ENCODE peak calls at places on chromosomes 13 and 19, in nine cellular contexts. One of them, this sample, is unnamed.

GRCh38 chr19:10420444-10421239 is at the start of gene PDE4A:
- DNase-seq in fibroblast of mammary gland: no peak
- DNase-seq in kidney epithelial cell: no peak
- DNase-seq in lower lobe of right lung: no peak
- DNase-seq in tibial artery: no peak
- DNase-seq in GM23338: peak
- DNase-seq in SK-N-SH: peak
- DNase-seq in esophagus muscularis mucosa: no peak
- DNase-seq in cardiac fibroblast: peak
- DNase-seq in this sample: peak

GRCh38 chr19:3670258-3670795 is 29.9 kb downstream of the PIP5K1C start:
- DNase-seq in cardiac fibroblast: peak
- DNase-seq in SK-N-SH: no peak
- DNase-seq in kidney epithelial cell: peak
- DNase-seq in esophagus muscularis mucosa: peak
- DNase-seq in GM23338: no peak
- DNase-seq in tibial artery: peak
- DNase-seq in lower lobe of right lung: no peak
- DNase-seq in fibroblast of mammary gland: peak
- DNase-seq in this sample: peak

GRCh38 chr13:104015646-104016396 is 949.6 kb upstream of the SLC10A2 start:
- DNase-seq in fibroblast of mammary gland: peak
- DNase-seq in lower lobe of right lung: no peak
- DNase-seq in kidney epithelial cell: no peak
- DNase-seq in SK-N-SH: no peak
- DNase-seq in GM23338: no peak
- DNase-seq in cardiac fibroblast: peak
- DNase-seq in esophagus muscularis mucosa: no peak
- DNase-seq in tibial artery: no peak
- DNase-seq in this sample: peak

GRCh38 chr13:40409278-40409677 is 257.2 kb downstream of the FOXO1 start:
- DNase-seq in lower lobe of right lung: no peak
- DNase-seq in SK-N-SH: no peak
- DNase-seq in esophagus muscularis mucosa: peak
- DNase-seq in cardiac fibroblast: no peak
- DNase-seq in fibroblast of mammary gland: no peak
- DNase-seq in GM23338: no peak
- DNase-seq in kidney epithelial cell: no peak
- DNase-seq in tibial artery: no peak
- DNase-seq in this sample: no peak

GRCh38 chr19:2408247-2408646 is 19.1 kb downstream of the TIMM13 start:
- DNase-seq in esophagus muscularis mucosa: no peak
- DNase-seq in SK-N-SH: no peak
- DNase-seq in kidney epithelial cell: no peak
- DNase-seq in tibial artery: no peak
- DNase-seq in cardiac fibroblast: no peak
- DNase-seq in GM23338: no peak
- DNase-seq in fibroblast of mammary gland: no peak
- DNase-seq in lower lobe of right lung: no peak
- DNase-seq in this sample: no peak

GRCh38 chr13:41610426-41610825 is 153.1 kb downstream of the RGCC start:
- DNase-seq in kidney epithelial cell: no peak
- DNase-seq in SK-N-SH: no peak
- DNase-seq in lower lobe of right lung: peak
- DNase-seq in GM23338: no peak
- DNase-seq in esophagus muscularis mucosa: no peak
- DNase-seq in tibial artery: no peak
- DNase-seq in fibroblast of mammary gland: peak
- DNase-seq in cardiac fibroblast: peak
- DNase-seq in this sample: peak

GRCh38 chr19:28396259-28396940 is 816.6 kb downstream of the UQCRFS1 start:
- DNase-seq in cardiac fibroblast: no peak
- DNase-seq in lower lobe of right lung: no peak
- DNase-seq in esophagus muscularis mucosa: no peak
- DNase-seq in SK-N-SH: no peak
- DNase-seq in tibial artery: no peak
- DNase-seq in fibroblast of mammary gland: no peak
- DNase-seq in kidney epithelial cell: no peak
- DNase-seq in GM23338: peak
- DNase-seq in this sample: no peak

GRCh38 chr19:38711726-38712153 is 32.5 kb downstream of the CAPN12 start:
- DNase-seq in GM23338: no peak
- DNase-seq in SK-N-SH: no peak
- DNase-seq in tibial artery: no peak
- DNase-seq in kidney epithelial cell: peak
- DNase-seq in lower lobe of right lung: peak
- DNase-seq in fibroblast of mammary gland: peak
- DNase-seq in esophagus muscularis mucosa: no peak
- DNase-seq in cardiac fibroblast: peak
- DNase-seq in this sample: peak

GRCh38 chr13:33355470-33355869 is 69.9 kb upstream of the STARD13 start:
- DNase-seq in SK-N-SH: no peak
- DNase-seq in cardiac fibroblast: peak
- DNase-seq in esophagus muscularis mucosa: no peak
- DNase-seq in tibial artery: peak
- DNase-seq in lower lobe of right lung: no peak
- DNase-seq in fibroblast of mammary gland: peak
- DNase-seq in kidney epithelial cell: no peak
- DNase-seq in GM23338: no peak
- DNase-seq in this sample: peak

GRCh38 chr13:78595819-78596700 is 7.3 kb downstream of the POU4F1 start:
- DNase-seq in lower lobe of right lung: no peak
- DNase-seq in fibroblast of mammary gland: no peak
- DNase-seq in kidney epithelial cell: no peak
- DNase-seq in SK-N-SH: peak
- DNase-seq in esophagus muscularis mucosa: no peak
- DNase-seq in cardiac fibroblast: no peak
- DNase-seq in tibial artery: no peak
- DNase-seq in GM23338: peak
- DNase-seq in this sample: no peak

GRCh38 chr13:84136582-84136981 is 254.3 kb upstream of the SLITRK1 start:
- DNase-seq in tibial artery: no peak
- DNase-seq in SK-N-SH: no peak
- DNase-seq in lower lobe of right lung: no peak
- DNase-seq in esophagus muscularis mucosa: no peak
- DNase-seq in cardiac fibroblast: no peak
- DNase-seq in fibroblast of mammary gland: no peak
- DNase-seq in GM23338: no peak
- DNase-seq in kidney epithelial cell: no peak
- DNase-seq in this sample: no peak

GRCh38 chr13:48506092-48506701 is 26.7 kb downstream of the RCBTB2 start:
- DNase-seq in tibial artery: no peak
- DNase-seq in cardiac fibroblast: no peak
- DNase-seq in lower lobe of right lung: no peak
- DNase-seq in SK-N-SH: no peak
- DNase-seq in esophagus muscularis mucosa: no peak
- DNase-seq in GM23338: no peak
- DNase-seq in fibroblast of mammary gland: no peak
- DNase-seq in kidney epithelial cell: no peak
- DNase-seq in this sample: no peak

GRCh38 chr13:86080340-86080995 is 281.2 kb upstream of the SLITRK6 start:
- DNase-seq in lower lobe of right lung: no peak
- DNase-seq in SK-N-SH: no peak
- DNase-seq in kidney epithelial cell: no peak
- DNase-seq in cardiac fibroblast: no peak
- DNase-seq in esophagus muscularis mucosa: no peak
- DNase-seq in GM23338: no peak
- DNase-seq in tibial artery: no peak
- DNase-seq in fibroblast of mammary gland: peak
- DNase-seq in this sample: no peak

GRCh38 chr13:86087241-86087640 is 288.0 kb upstream of the SLITRK6 start:
- DNase-seq in cardiac fibroblast: no peak
- DNase-seq in fibroblast of mammary gland: peak
- DNase-seq in lower lobe of right lung: no peak
- DNase-seq in SK-N-SH: no peak
- DNase-seq in esophagus muscularis mucosa: no peak
- DNase-seq in tibial artery: no peak
- DNase-seq in GM23338: no peak
- DNase-seq in kidney epithelial cell: no peak
- DNase-seq in this sample: no peak

GRCh38 chr13:86082116-86082515 is 282.9 kb upstream of the SLITRK6 start:
- DNase-seq in GM23338: no peak
- DNase-seq in esophagus muscularis mucosa: no peak
- DNase-seq in kidney epithelial cell: no peak
- DNase-seq in lower lobe of right lung: no peak
- DNase-seq in cardiac fibroblast: no peak
- DNase-seq in fibroblast of mammary gland: no peak
- DNase-seq in SK-N-SH: no peak
- DNase-seq in tibial artery: no peak
- DNase-seq in this sample: no peak

DNA sequence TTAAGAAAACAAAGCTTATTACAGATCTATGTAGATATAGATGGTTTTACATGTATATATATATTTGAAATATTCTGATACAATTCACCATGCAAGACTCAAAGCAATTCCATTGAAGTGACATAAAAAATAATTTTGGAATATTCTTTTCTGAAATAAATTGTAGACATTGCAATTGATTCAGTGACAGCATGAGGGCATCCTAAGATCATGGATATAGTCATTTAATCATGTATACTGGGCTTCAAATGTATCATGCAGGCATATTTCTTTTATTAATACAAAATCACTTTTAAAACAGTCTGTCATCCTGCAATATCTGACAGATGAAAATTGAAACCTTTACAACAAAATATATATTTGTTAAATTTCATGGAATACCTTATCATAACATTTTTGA is 286.7 kb upstream of the SLITRK6 start:
- DNase-seq in lower lobe of right lung: no peak
- DNase-seq in GM23338: no peak
- DNase-seq in kidney epithelial cell: no peak
- DNase-seq in tibial artery: no peak
- DNase-seq in fibroblast of mammary gland: no peak
- DNase-seq in esophagus muscularis mucosa: no peak
- DNase-seq in cardiac fibroblast: no peak
- DNase-seq in SK-N-SH: no peak
- DNase-seq in this sample: no peak
- TF ChIP-seq CTCF in lower lobe of right lung: no peak
- TF ChIP-seq CTCF in GM23338: no peak
- TF ChIP-seq CTCF in kidney epithelial cell: no peak
- TF ChIP-seq CTCF in tibial artery: no peak
- TF ChIP-seq CTCF in fibroblast of mammary gland: no peak
- TF ChIP-seq CTCF in esophagus muscularis mucosa: no peak
- TF ChIP-seq CTCF in cardiac fibroblast: no peak
- TF ChIP-seq CTCF in SK-N-SH: peak
- TF ChIP-seq CTCF in this sample: no peak

GRCh38 chr19:50874185-50874584 is 946 bp downstream of the KLK2 start:
- DNase-seq in GM23338: no peak
- DNase-seq in lower lobe of right lung: no peak
- DNase-seq in cardiac fibroblast: no peak
- DNase-seq in esophagus muscularis mucosa: no peak
- DNase-seq in tibial artery: no peak
- DNase-seq in SK-N-SH: no peak
- DNase-seq in fibroblast of mammary gland: no peak
- DNase-seq in kidney epithelial cell: no peak
- DNase-seq in this sample: no peak

GRCh38 chr19:50873056-50873455 is at the start of gene KLK2:
- DNase-seq in esophagus muscularis mucosa: no peak
- DNase-seq in tibial artery: no peak
- DNase-seq in cardiac fibroblast: no peak
- DNase-seq in kidney epithelial cell: no peak
- DNase-seq in lower lobe of right lung: no peak
- DNase-seq in SK-N-SH: no peak
- DNase-seq in GM23338: no peak
- DNase-seq in fibroblast of mammary gland: no peak
- DNase-seq in this sample: no peak

GRCh38 chr19:50878851-50879250 is 5.6 kb downstream of the KLK2 start:
- DNase-seq in GM23338: no peak
- DNase-seq in lower lobe of right lung: no peak
- DNase-seq in cardiac fibroblast: no peak
- DNase-seq in fibroblast of mammary gland: no peak
- DNase-seq in kidney epithelial cell: no peak
- DNase-seq in SK-N-SH: no peak
- DNase-seq in tibial artery: no peak
- DNase-seq in esophagus muscularis mucosa: no peak
- DNase-seq in this sample: no peak

GRCh38 chr19:50877338-50877737 is 4.1 kb downstream of the KLK2 start:
- DNase-seq in lower lobe of right lung: no peak
- DNase-seq in SK-N-SH: no peak
- DNase-seq in cardiac fibroblast: no peak
- DNase-seq in fibroblast of mammary gland: no peak
- DNase-seq in kidney epithelial cell: no peak
- DNase-seq in esophagus muscularis mucosa: no peak
- DNase-seq in tibial artery: no peak
- DNase-seq in GM23338: peak
- DNase-seq in this sample: no peak

GRCh38 chr19:50875795-50876422 is 2.7 kb downstream of the KLK2 start:
- DNase-seq in cardiac fibroblast: no peak
- DNase-seq in GM23338: no peak
- DNase-seq in kidney epithelial cell: no peak
- DNase-seq in esophagus muscularis mucosa: no peak
- DNase-seq in SK-N-SH: no peak
- DNase-seq in lower lobe of right lung: no peak
- DNase-seq in tibial artery: no peak
- DNase-seq in fibroblast of mammary gland: no peak
- DNase-seq in this sample: no peak
- H3K4me3 ChIP-seq in cardiac fibroblast: no peak
- H3K4me3 ChIP-seq in GM23338: no peak
- H3K4me3 ChIP-seq in kidney epithelial cell: no peak
- H3K4me3 ChIP-seq in esophagus muscularis mucosa: no peak
- H3K4me3 ChIP-seq in SK-N-SH: no peak
- H3K4me3 ChIP-seq in lower lobe of right lung: no peak
- H3K4me3 ChIP-seq in tibial artery: no peak
- H3K4me3 ChIP-seq in fibroblast of mammary gland: no peak
- H3K4me3 ChIP-seq in this sample: no peak

GRCh38 chr19:32302778-32303177 is 42.6 kb upstream of the ZNF507 start:
- DNase-seq in lower lobe of right lung: no peak
- DNase-seq in esophagus muscularis mucosa: no peak
- DNase-seq in kidney epithelial cell: no peak
- DNase-seq in tibial artery: no peak
- DNase-seq in cardiac fibroblast: no peak
- DNase-seq in SK-N-SH: no peak
- DNase-seq in GM23338: no peak
- DNase-seq in fibroblast of mammary gland: no peak
- DNase-seq in this sample: no peak

GRCh38 chr19:32307591-32307990 is 37.8 kb upstream of the ZNF507 start:
- DNase-seq in kidney epithelial cell: no peak
- DNase-seq in tibial artery: no peak
- DNase-seq in SK-N-SH: no peak
- DNase-seq in lower lobe of right lung: no peak
- DNase-seq in GM23338: no peak
- DNase-seq in fibroblast of mammary gland: no peak
- DNase-seq in esophagus muscularis mucosa: peak
- DNase-seq in cardiac fibroblast: no peak
- DNase-seq in this sample: no peak

GRCh38 chr19:32308436-32309077 is 36.9 kb upstream of the ZNF507 start:
- DNase-seq in GM23338: no peak
- DNase-seq in fibroblast of mammary gland: no peak
- DNase-seq in cardiac fibroblast: no peak
- DNase-seq in SK-N-SH: no peak
- DNase-seq in kidney epithelial cell: no peak
- DNase-seq in lower lobe of right lung: no peak
- DNase-seq in tibial artery: no peak
- DNase-seq in esophagus muscularis mucosa: peak
- DNase-seq in this sample: peak

GRCh38 chr19:32303193-32303592 is 42.2 kb upstream of the ZNF507 start:
- DNase-seq in fibroblast of mammary gland: no peak
- DNase-seq in tibial artery: no peak
- DNase-seq in cardiac fibroblast: no peak
- DNase-seq in GM23338: no peak
- DNase-seq in kidney epithelial cell: no peak
- DNase-seq in SK-N-SH: no peak
- DNase-seq in lower lobe of right lung: no peak
- DNase-seq in esophagus muscularis mucosa: no peak
- DNase-seq in this sample: no peak
- TF ChIP-seq CTCF in fibroblast of mammary gland: no peak
- TF ChIP-seq CTCF in tibial artery: no peak
- TF ChIP-seq CTCF in cardiac fibroblast: no peak
- TF ChIP-seq CTCF in GM23338: no peak
- TF ChIP-seq CTCF in kidney epithelial cell: no peak
- TF ChIP-seq CTCF in SK-N-SH: no peak
- TF ChIP-seq CTCF in lower lobe of right lung: no peak
- TF ChIP-seq CTCF in esophagus muscularis mucosa: no peak
- TF ChIP-seq CTCF in this sample: no peak

GRCh38 chr19:45403781-45404556 is 900 bp downstream of the PPP1R13L start:
- DNase-seq in fibroblast of mammary gland: no peak
- DNase-seq in tibial artery: peak
- DNase-seq in GM23338: peak
- DNase-seq in esophagus muscularis mucosa: no peak
- DNase-seq in SK-N-SH: peak
- DNase-seq in kidney epithelial cell: no peak
- DNase-seq in cardiac fibroblast: no peak
- DNase-seq in lower lobe of right lung: peak
- DNase-seq in this sample: peak
- H3K4me3 ChIP-seq in fibroblast of mammary gland: peak
- H3K4me3 ChIP-seq in tibial artery: peak
- H3K4me3 ChIP-seq in GM23338: peak
- H3K4me3 ChIP-seq in esophagus muscularis mucosa: peak
- H3K4me3 ChIP-seq in SK-N-SH: peak
- H3K4me3 ChIP-seq in kidney epithelial cell: peak
- H3K4me3 ChIP-seq in cardiac fibroblast: peak
- H3K4me3 ChIP-seq in lower lobe of right lung: peak
- H3K4me3 ChIP-seq in this sample: peak

This sample was measured in fibroblast of pulmonary artery.